ENCODE peak calls at places on chromosome 15, in six cellular contexts. P is fibroblast of lung, X is right lobe of liver, G is pancreas, J is heart right ventricle, M is transverse colon. S is an unnamed sample. For H3K4me1, the result is how much of the 10 kb centered on the place peaks cover.

GRCh38 chr15:68206711-68207151 is 1.6 kb upstream of the CALML4 start:
- DNase-seq in P (no peak), J (no peak), G (no peak), M (no peak), X (no peak), S (no peak)

GRCh38 chr15:57950381-57950946 is 115.0 kb downstream of the ALDH1A2 start:
- DNase-seq in X (no peak), J (no peak), G (no peak), P (no peak), M (no peak), S (no peak)

GRCh38 chr15:75349851-75350588 is 3.2 kb downstream of the NEIL1 start:
- DNase-seq in G (no peak), X (no peak), J (no peak), M (peak), P (no peak), S (peak)

GRCh38 chr15:33985287-33985686 is 17.0 kb downstream of the CHRM5 start:
- DNase-seq in J (no peak), X (no peak), M (no peak), G (no peak), P (peak), S (no peak)

GRCh38 chr15:38038659-38039442 is 104.4 kb downstream of the TMCO5A start:
- DNase-seq in M (no peak), P (peak), X (no peak), J (no peak), G (no peak), S (no peak)

GRCh38 chr15:78256044-78256437 is 8.3 kb upstream of the DNAJA4 start:
- DNase-seq in M (no peak), G (no peak), P (no peak), X (no peak), J (no peak), S (no peak)

GRCh38 chr15:37058316-37058985 is 41.9 kb downstream of the MEIS2 start:
- DNase-seq in X (no peak), P (peak), M (no peak), G (no peak), J (no peak), S (no peak)

GRCh38 chr15:96273317-96274086 is 57.0 kb upstream of the NR2F2 start:
- DNase-seq in G (no peak), J (no peak), P (peak), X (no peak), M (no peak), S (no peak)

GRCh38 chr15:74228723-74229081 is 7.4 kb upstream of the CCDC33 start:
- DNase-seq in X (no peak), G (no peak), J (no peak), M (no peak), P (peak), S (no peak)

GRCh38 chr15:40593130-40593529 is 919 bp upstream of the KNL1 start:
- DNase-seq in G (no peak), X (no peak), J (no peak), P (no peak), M (no peak), S (no peak)

GRCh38 chr15:51067510-51067909 is 27.2 kb downstream of the TNFAIP8L3 start:
- DNase-seq in X (no peak), M (no peak), G (no peak), J (no peak), P (no peak), S (no peak)

GRCh38 chr15:65914371-65914770 is 45.1 kb downstream of the RAB11A start:
- DNase-seq in J (no peak), G (no peak), M (no peak), P (no peak), X (no peak), S (no peak)

GRCh38 chr15:86055688-86056087 is 24.0 kb upstream of the AGBL1 start:
- DNase-seq in J (no peak), M (no peak), X (no peak), P (no peak), G (no peak), S (no peak)

GRCh38 chr15:52011711-52012144 is 7.3 kb upstream of the MAPK6 start:
- DNase-seq in J (no peak), G (no peak), X (no peak), M (no peak), P (peak), S (no peak)

GRCh38 chr15:46365612-46366011 is 730.8 kb downstream of the SQOR start:
- DNase-seq in X (no peak), M (no peak), P (peak), G (no peak), J (no peak), S (no peak)

GRCh38 chr15:73617310-73617709 is 15.9 kb downstream of the NPTN start:
- DNase-seq in M (no peak), X (no peak), P (peak), G (no peak), J (no peak), S (no peak)

GRCh38 chr15:74373056-74373650 is 5.7 kb upstream of the CYP11A1 start:
- DNase-seq in P (no peak), X (no peak), J (no peak), G (no peak), M (no peak), S (no peak)

GRCh38 chr15:44796508-44796907 is 60.2 kb downstream of the TRIM69 start:
- DNase-seq in G (no peak), J (no peak), M (no peak), X (no peak), P (no peak), S (no peak)

DNA sequence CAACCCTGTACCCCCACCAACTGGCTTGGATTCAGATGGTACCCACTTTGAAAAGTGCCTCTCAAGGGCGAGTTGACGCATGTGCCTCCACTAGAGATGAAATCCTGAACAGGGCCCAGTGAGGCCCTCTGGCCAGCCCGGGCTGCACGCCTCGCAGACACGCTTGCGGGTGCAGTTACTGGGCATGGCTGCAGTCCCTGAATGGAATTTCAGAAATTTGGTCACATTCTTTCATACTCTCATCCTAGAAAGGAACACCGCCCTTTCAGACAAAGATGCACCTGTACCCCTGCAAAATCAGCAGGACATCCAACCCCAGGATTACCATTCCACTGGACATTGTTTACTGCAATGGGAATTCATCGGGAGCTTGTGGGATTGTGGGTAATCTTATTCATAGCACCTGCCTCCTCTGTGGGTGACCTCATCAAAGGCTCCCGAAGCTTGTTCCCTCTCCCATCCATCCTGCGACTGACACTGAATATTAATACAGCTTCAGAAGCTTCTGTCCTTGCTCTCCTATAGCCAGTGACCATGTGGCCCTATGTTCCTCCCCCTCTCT is 42.5 kb upstream of the TPM1 start:
- DNase-seq in X (no peak), P (no peak), M (no peak), G (no peak), J (peak), S (no peak)
- TF ChIP-seq CTCF in X (no peak), P (no peak), M (no peak), G (no peak), J (no peak), S (no peak)

GRCh38 chr15:80174017-80174746 is 21.4 kb downstream of the FAH start:
- DNase-seq in J (no peak), X (peak), M (no peak), G (no peak), P (peak), S (no peak)
- H3K27ac ChIP-seq in J (peak), X (peak), M (no peak), G (no peak), P (peak), S (no peak)

GRCh38 chr15:88345962-88346361 is 89.4 kb upstream of the NTRK3 start:
- DNase-seq in J (no peak), G (no peak), X (no peak), M (no peak), P (no peak), S (no peak)

GRCh38 chr15:88342666-88343065 is 86.1 kb upstream of the NTRK3 start:
- DNase-seq in M (no peak), X (no peak), G (no peak), J (no peak), P (peak), S (no peak)

GRCh38 chr15:88337993-88338392 is 81.5 kb upstream of the NTRK3 start:
- DNase-seq in P (no peak), G (no peak), M (no peak), J (no peak), X (no peak), S (no peak)

GRCh38 chr15:88344786-88345185 is 88.2 kb upstream of the NTRK3 start:
- DNase-seq in M (no peak), G (no peak), J (no peak), X (no peak), P (no peak), S (no peak)

DNA sequence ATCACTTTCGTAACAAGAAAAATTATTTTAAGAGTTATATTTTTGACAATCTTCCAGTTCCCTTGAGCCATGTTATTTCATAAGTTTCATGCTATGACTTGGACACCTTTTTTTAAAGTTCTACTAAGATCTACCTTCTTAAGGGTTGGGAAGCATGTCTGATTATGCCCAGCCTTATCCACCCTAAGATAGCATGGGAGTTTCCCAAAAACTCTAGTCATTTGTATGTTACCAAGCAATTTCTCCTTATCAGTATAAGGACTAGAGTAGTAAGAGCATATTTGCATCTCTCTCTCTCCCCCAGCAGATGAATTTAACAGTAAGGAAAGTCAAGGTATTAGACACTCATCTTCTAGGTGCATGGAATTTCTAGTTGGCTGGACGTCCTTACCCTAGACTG is 85.1 kb upstream of the NTRK3 start:
- DNase-seq in J (no peak), X (no peak), P (no peak), M (no peak), G (no peak), S (no peak)
- H3K4me1 ChIP-seq in J (under half), X (under half), P (under half), M (under half), G (under half), S (under half)

GRCh38 chr15:100334905-100335304 is 6.9 kb downstream of the ADAMTS17 start:
- DNase-seq in J (no peak), X (no peak), M (no peak), G (no peak), P (no peak), S (no peak)
- TF ChIP-seq CTCF in J (no peak), X (no peak), M (no peak), G (no peak), P (no peak), S (no peak)

GRCh38 chr15:93030430-93031102 is 58.4 kb downstream of the RGMA start:
- DNase-seq in X (peak), M (peak), G (peak), J (peak), P (peak), S (peak)
- H3K27ac ChIP-seq in X (no peak), M (peak), G (no peak), J (peak), P (peak), S (peak)

DNA sequence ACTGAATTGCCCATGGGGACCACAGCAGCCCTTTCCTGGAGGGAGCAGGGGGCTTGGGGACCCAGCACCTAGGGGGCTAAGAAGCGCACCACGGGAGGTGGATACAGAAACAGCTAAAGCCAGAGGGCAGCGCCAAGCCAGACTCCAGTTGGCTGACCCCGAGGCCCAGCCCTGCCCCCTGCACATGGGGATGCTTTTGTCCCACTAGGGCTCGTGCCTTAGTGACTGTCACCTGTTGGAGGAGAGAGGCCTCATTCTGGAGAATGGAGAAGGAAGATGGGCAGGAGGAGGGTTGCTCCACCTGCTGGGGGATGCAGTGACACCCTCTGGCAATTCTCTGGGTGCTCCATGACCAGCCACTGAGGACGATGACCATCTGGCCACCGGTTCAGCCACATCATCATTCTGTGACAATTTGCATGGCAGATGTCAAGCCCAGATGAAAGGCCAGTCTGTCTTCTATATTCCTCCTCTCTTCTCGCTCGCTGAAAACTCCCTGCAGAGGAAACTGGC is 167.8 kb upstream of the TLE3 start:
- DNase-seq in J (no peak), G (no peak), P (no peak), X (no peak), M (no peak), S (no peak)
- H3K4me1 ChIP-seq in J (under half), G (under half), P (under half), X (under half), M (under half), S (half or more)

GRCh38 chr15:31455499-31455898 is 128.9 kb downstream of the KLF13 start:
- DNase-seq in G (no peak), M (no peak), X (no peak), J (no peak), P (no peak), S (no peak)
- TF ChIP-seq CTCF in G (no peak), M (peak), X (no peak), J (no peak), P (no peak), S (no peak)

DNA sequence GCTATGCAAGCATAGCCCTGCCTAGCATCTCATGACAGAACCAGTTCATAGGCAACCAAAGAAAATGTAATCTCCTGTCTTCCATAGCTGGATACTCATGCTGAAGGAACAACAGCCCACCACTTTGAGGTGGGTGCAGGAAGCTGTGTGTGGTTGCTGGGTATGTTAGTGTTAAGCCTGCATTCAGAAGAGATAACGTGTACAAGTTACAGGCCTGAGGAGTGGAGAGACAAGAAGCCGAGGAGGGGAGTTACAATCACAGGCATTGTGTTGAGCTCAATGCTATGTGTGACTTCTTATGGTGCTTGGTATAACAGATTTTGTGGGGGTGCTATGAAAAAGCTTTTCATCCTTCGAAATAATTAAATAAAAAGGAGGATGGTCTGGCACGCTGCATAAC is 42.8 kb upstream of the SECISBP2L start:
- DNase-seq in P (peak), G (no peak), X (no peak), M (no peak), J (no peak), S (no peak)
- H3K27ac ChIP-seq in P (no peak), G (no peak), X (no peak), M (no peak), J (no peak), S (no peak)

GRCh38 chr15:101174152-101174920 is 77.5 kb downstream of the CHSY1 start:
- DNase-seq in M (no peak), X (no peak), J (no peak), G (no peak), P (no peak), S (no peak)
- H3K4me1 ChIP-seq in M (under half), X (under half), J (under half), G (under half), P (under half), S (under half)

GRCh38 chr15:99509686-99510461 is 55.9 kb upstream of the MEF2A start:
- DNase-seq in P (no peak), G (no peak), M (no peak), X (no peak), J (no peak), S (no peak)

GRCh38 chr15:99511529-99511864 is 54.3 kb upstream of the MEF2A start:
- DNase-seq in P (peak), J (no peak), X (no peak), G (no peak), M (no peak), S (no peak)

GRCh38 chr15:99514306-99514705 is 51.5 kb upstream of the MEF2A start:
- DNase-seq in M (no peak), P (peak), G (no peak), X (no peak), J (no peak), S (no peak)

GRCh38 chr15:99508807-99509311 is 56.9 kb upstream of the MEF2A start:
- DNase-seq in J (no peak), P (no peak), G (no peak), X (no peak), M (no peak), S (no peak)

GRCh38 chr15:99511865-99512632 is 53.7 kb upstream of the MEF2A start:
- DNase-seq in J (no peak), X (no peak), M (no peak), P (no peak), G (no peak), S (no peak)
- TF ChIP-seq CTCF in J (no peak), X (no peak), M (no peak), P (no peak), G (no peak), S (no peak)